ENCODE peak calls at places on chromosomes 5 and 9, in seven cellular contexts. One of them, this sample, is unnamed.

GRCh38 chr9:126373241-126373640 is 46.6 kb downstream of the MVB12B start:
- DNase-seq in H1: no peak
- DNase-seq in SK-N-SH: no peak
- DNase-seq in K562: no peak
- DNase-seq in HCT116: no peak
- DNase-seq in HepG2: peak
- DNase-seq in GM12878: no peak
- DNase-seq in this sample: peak

GRCh38 chr5:144453753-144454152 is 283.1 kb downstream of the KCTD16 start:
- DNase-seq in H1: no peak
- DNase-seq in SK-N-SH: no peak
- DNase-seq in K562: no peak
- DNase-seq in HCT116: no peak
- DNase-seq in HepG2: no peak
- DNase-seq in GM12878: no peak
- DNase-seq in this sample: no peak

GRCh38 chr5:174596429-174596828 is 128.0 kb upstream of the MSX2 start:
- DNase-seq in H1: no peak
- DNase-seq in SK-N-SH: no peak
- DNase-seq in K562: no peak
- DNase-seq in HCT116: no peak
- DNase-seq in HepG2: no peak
- DNase-seq in GM12878: no peak
- DNase-seq in this sample: no peak

GRCh38 chr5:169161022-169161680 is 139.8 kb downstream of the SLIT3 start:
- DNase-seq in H1: no peak
- DNase-seq in SK-N-SH: peak
- DNase-seq in K562: no peak
- DNase-seq in HCT116: no peak
- DNase-seq in HepG2: no peak
- DNase-seq in GM12878: no peak
- DNase-seq in this sample: no peak

GRCh38 chr5:19240150-19240549 is 747.9 kb downstream of the CDH18 start:
- DNase-seq in H1: no peak
- DNase-seq in SK-N-SH: no peak
- DNase-seq in K562: no peak
- DNase-seq in HCT116: no peak
- DNase-seq in HepG2: no peak
- DNase-seq in GM12878: no peak
- DNase-seq in this sample: no peak

GRCh38 chr5:35777358-35778087 is 79.2 kb upstream of the IL7R start:
- DNase-seq in H1: peak
- DNase-seq in SK-N-SH: peak
- DNase-seq in K562: peak
- DNase-seq in HCT116: peak
- DNase-seq in HepG2: peak
- DNase-seq in GM12878: no peak
- DNase-seq in this sample: peak

GRCh38 chr5:169744336-169744735 is 107.3 kb downstream of the DOCK2 start:
- DNase-seq in H1: no peak
- DNase-seq in SK-N-SH: no peak
- DNase-seq in K562: no peak
- DNase-seq in HCT116: no peak
- DNase-seq in HepG2: no peak
- DNase-seq in GM12878: no peak
- DNase-seq in this sample: no peak

GRCh38 chr5:3010953-3011763 is 259.7 kb upstream of the IRX2 start:
- DNase-seq in H1: peak
- DNase-seq in SK-N-SH: no peak
- DNase-seq in K562: no peak
- DNase-seq in HCT116: no peak
- DNase-seq in HepG2: no peak
- DNase-seq in GM12878: no peak
- DNase-seq in this sample: no peak

GRCh38 chr5:6347165-6347564 is 31.2 kb downstream of the MED10 start:
- DNase-seq in H1: no peak
- DNase-seq in SK-N-SH: no peak
- DNase-seq in K562: no peak
- DNase-seq in HCT116: no peak
- DNase-seq in HepG2: no peak
- DNase-seq in GM12878: no peak
- DNase-seq in this sample: no peak

GRCh38 chr5:179239256-179240135 is 105.8 kb downstream of the ADAMTS2 start:
- DNase-seq in H1: no peak
- DNase-seq in SK-N-SH: no peak
- DNase-seq in K562: no peak
- DNase-seq in HCT116: no peak
- DNase-seq in HepG2: no peak
- DNase-seq in GM12878: no peak
- DNase-seq in this sample: no peak

GRCh38 chr5:75265731-75266130 is 29.1 kb upstream of the ANKRD31 start:
- DNase-seq in H1: no peak
- DNase-seq in SK-N-SH: peak
- DNase-seq in K562: no peak
- DNase-seq in HCT116: peak
- DNase-seq in HepG2: peak
- DNase-seq in GM12878: no peak
- DNase-seq in this sample: peak

GRCh38 chr5:169426674-169427250 is 125.8 kb upstream of the SLIT3 start:
- DNase-seq in H1: no peak
- DNase-seq in SK-N-SH: no peak
- DNase-seq in K562: no peak
- DNase-seq in HCT116: no peak
- DNase-seq in HepG2: no peak
- DNase-seq in GM12878: no peak
- DNase-seq in this sample: no peak

GRCh38 chr5:135850671-135851070 is 16.2 kb downstream of the SLC25A48 start:
- DNase-seq in H1: no peak
- DNase-seq in SK-N-SH: no peak
- DNase-seq in K562: no peak
- DNase-seq in HCT116: no peak
- DNase-seq in HepG2: no peak
- DNase-seq in GM12878: no peak
- DNase-seq in this sample: no peak

GRCh38 chr9:27188426-27188825 is 79.4 kb downstream of the TEK start:
- DNase-seq in H1: no peak
- DNase-seq in SK-N-SH: no peak
- DNase-seq in K562: no peak
- DNase-seq in HCT116: no peak
- DNase-seq in HepG2: no peak
- DNase-seq in GM12878: no peak
- DNase-seq in this sample: no peak

GRCh38 chr5:91864902-91865420 is 481.8 kb upstream of the ARRDC3 start:
- DNase-seq in H1: no peak
- DNase-seq in SK-N-SH: no peak
- DNase-seq in K562: no peak
- DNase-seq in HCT116: no peak
- DNase-seq in HepG2: no peak
- DNase-seq in GM12878: no peak
- DNase-seq in this sample: peak

GRCh38 chr5:154203798-154204578 is 13.5 kb downstream of the GALNT10 start:
- DNase-seq in H1: no peak
- DNase-seq in SK-N-SH: no peak
- DNase-seq in K562: no peak
- DNase-seq in HCT116: no peak
- DNase-seq in HepG2: no peak
- DNase-seq in GM12878: no peak
- DNase-seq in this sample: no peak

GRCh38 chr5:59838989-59839388 is 54.5 kb downstream of the PDE4D start:
- DNase-seq in H1: no peak
- DNase-seq in SK-N-SH: no peak
- DNase-seq in K562: no peak
- DNase-seq in HCT116: no peak
- DNase-seq in HepG2: no peak
- DNase-seq in GM12878: no peak
- DNase-seq in this sample: no peak

GRCh38 chr5:58680503-58680902 is 97.6 kb downstream of the RAB3C start:
- DNase-seq in H1: no peak
- DNase-seq in SK-N-SH: no peak
- DNase-seq in K562: no peak
- DNase-seq in HCT116: no peak
- DNase-seq in HepG2: no peak
- DNase-seq in GM12878: no peak
- DNase-seq in this sample: no peak

GRCh38 chr5:72171667-72172066 is 64.4 kb downstream of the MAP1B start:
- DNase-seq in H1: no peak
- DNase-seq in SK-N-SH: no peak
- DNase-seq in K562: no peak
- DNase-seq in HCT116: no peak
- DNase-seq in HepG2: no peak
- DNase-seq in GM12878: no peak
- DNase-seq in this sample: no peak

GRCh38 chr9:82206490-82206889 is 217.9 kb downstream of the SPATA31D1 start:
- DNase-seq in H1: no peak
- DNase-seq in SK-N-SH: peak
- DNase-seq in K562: no peak
- DNase-seq in HCT116: no peak
- DNase-seq in HepG2: no peak
- DNase-seq in GM12878: no peak
- DNase-seq in this sample: no peak

GRCh38 chr5:51201024-51201423 is 182.2 kb upstream of the ISL1 start:
- DNase-seq in H1: no peak
- DNase-seq in SK-N-SH: no peak
- DNase-seq in K562: no peak
- DNase-seq in HCT116: no peak
- DNase-seq in HepG2: no peak
- DNase-seq in GM12878: no peak
- DNase-seq in this sample: no peak

GRCh38 chr5:154429341-154429740 is 16.5 kb upstream of the SAP30L start:
- DNase-seq in H1: no peak
- DNase-seq in SK-N-SH: no peak
- DNase-seq in K562: no peak
- DNase-seq in HCT116: no peak
- DNase-seq in HepG2: no peak
- DNase-seq in GM12878: no peak
- DNase-seq in this sample: no peak

GRCh38 chr9:9631302-9631701 is 981.5 kb downstream of the PTPRD start:
- DNase-seq in H1: no peak
- DNase-seq in SK-N-SH: no peak
- DNase-seq in K562: no peak
- DNase-seq in HCT116: no peak
- DNase-seq in HepG2: no peak
- DNase-seq in GM12878: no peak
- DNase-seq in this sample: no peak

GRCh38 chr9:126569036-126569435 is 44.7 kb upstream of the LMX1B start:
- DNase-seq in H1: no peak
- DNase-seq in SK-N-SH: no peak
- DNase-seq in K562: no peak
- DNase-seq in HCT116: no peak
- DNase-seq in HepG2: no peak
- DNase-seq in GM12878: no peak
- DNase-seq in this sample: no peak

GRCh38 chr5:137778772-137779564 is 24.8 kb upstream of the HNRNPA0 start:
- DNase-seq in H1: no peak
- DNase-seq in SK-N-SH: peak
- DNase-seq in K562: peak
- DNase-seq in HCT116: peak
- DNase-seq in HepG2: peak
- DNase-seq in GM12878: no peak
- DNase-seq in this sample: no peak

GRCh38 chr9:130590305-130590704 is 10.9 kb downstream of the FUBP3 start:
- DNase-seq in H1: no peak
- DNase-seq in SK-N-SH: no peak
- DNase-seq in K562: no peak
- DNase-seq in HCT116: no peak
- DNase-seq in HepG2: peak
- DNase-seq in GM12878: no peak
- DNase-seq in this sample: no peak

GRCh38 chr9:98484218-98484617 is 224.5 kb downstream of the GABBR2 start:
- DNase-seq in H1: no peak
- DNase-seq in SK-N-SH: no peak
- DNase-seq in K562: no peak
- DNase-seq in HCT116: no peak
- DNase-seq in HepG2: no peak
- DNase-seq in GM12878: no peak
- DNase-seq in this sample: peak
- TF ChIP-seq JUND in H1: no peak
- TF ChIP-seq JUND in SK-N-SH: no peak
- TF ChIP-seq JUND in K562: no peak
- TF ChIP-seq JUND in HCT116: no peak
- TF ChIP-seq JUND in HepG2: no peak
- TF ChIP-seq JUND in GM12878: no peak
- TF ChIP-seq JUND in this sample: no peak

GRCh38 chr5:173175523-173175922 is 31.2 kb downstream of the BNIP1 start:
- DNase-seq in H1: no peak
- DNase-seq in SK-N-SH: no peak
- DNase-seq in K562: no peak
- DNase-seq in HCT116: no peak
- DNase-seq in HepG2: no peak
- DNase-seq in GM12878: no peak
- DNase-seq in this sample: no peak
- TF ChIP-seq JUND in H1: no peak
- TF ChIP-seq JUND in SK-N-SH: no peak
- TF ChIP-seq JUND in K562: no peak
- TF ChIP-seq JUND in HCT116: no peak
- TF ChIP-seq JUND in HepG2: no peak
- TF ChIP-seq JUND in GM12878: no peak
- TF ChIP-seq JUND in this sample: no peak

DNA sequence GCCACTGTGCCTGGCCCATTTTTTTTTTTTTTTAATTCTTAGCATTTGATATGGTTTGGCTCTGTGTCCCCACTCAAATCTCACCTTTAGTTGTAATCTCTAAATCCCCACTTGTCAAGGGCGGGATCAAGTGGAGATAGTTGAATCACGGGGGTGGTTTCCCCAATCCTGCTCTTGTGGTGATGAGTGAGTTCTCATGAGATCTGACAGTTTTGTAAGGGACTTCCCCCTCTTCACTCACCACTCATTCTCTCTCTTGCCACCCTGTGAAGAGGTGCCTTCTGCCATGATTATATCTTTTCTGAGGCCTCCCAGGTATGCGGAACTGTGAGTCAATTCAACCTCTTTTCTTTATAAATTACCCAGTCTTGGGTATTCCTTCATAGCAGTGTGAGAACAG is 27.2 kb downstream of the NDUFAF2 start:
- DNase-seq in H1: no peak
- DNase-seq in SK-N-SH: no peak
- DNase-seq in K562: no peak
- DNase-seq in HCT116: no peak
- DNase-seq in HepG2: no peak
- DNase-seq in GM12878: peak
- DNase-seq in this sample: no peak
- TF ChIP-seq JUND in H1: no peak
- TF ChIP-seq JUND in SK-N-SH: no peak
- TF ChIP-seq JUND in K562: no peak
- TF ChIP-seq JUND in HCT116: no peak
- TF ChIP-seq JUND in HepG2: no peak
- TF ChIP-seq JUND in GM12878: no peak
- TF ChIP-seq JUND in this sample: no peak

DNA sequence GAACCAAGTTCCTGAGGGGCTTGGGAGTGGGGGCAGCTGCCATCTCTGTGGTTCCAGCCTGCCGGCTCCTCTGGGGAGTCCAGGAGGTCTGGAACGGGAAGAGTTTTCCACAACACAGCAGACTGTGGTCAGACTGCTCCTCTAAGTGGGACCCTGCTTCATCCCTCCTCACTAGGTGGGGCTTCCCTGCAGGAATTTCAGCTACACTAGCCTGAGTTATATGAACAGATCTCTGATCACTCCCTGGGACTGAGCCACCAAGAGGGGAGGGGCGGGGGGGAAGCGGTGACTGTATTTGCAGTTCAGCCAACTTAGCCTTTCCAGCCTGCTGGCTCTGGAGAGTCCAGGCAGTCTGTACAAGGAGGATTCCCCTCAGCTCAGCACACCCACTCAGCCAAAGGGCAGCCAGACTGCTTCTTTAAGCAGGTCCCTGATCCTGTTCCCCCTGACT is 19.4 kb downstream of the DTWD2 start:
- DNase-seq in H1: no peak
- DNase-seq in SK-N-SH: no peak
- DNase-seq in K562: no peak
- DNase-seq in HCT116: no peak
- DNase-seq in HepG2: peak
- DNase-seq in GM12878: no peak
- DNase-seq in this sample: no peak
- TF ChIP-seq JUND in H1: no peak
- TF ChIP-seq JUND in SK-N-SH: no peak
- TF ChIP-seq JUND in K562: no peak
- TF ChIP-seq JUND in HCT116: no peak
- TF ChIP-seq JUND in HepG2: no peak
- TF ChIP-seq JUND in GM12878: no peak
- TF ChIP-seq JUND in this sample: no peak